ENCODE peak calls at places on chromosome 10, in seven cellular contexts. E, C, H, A, J, O and B are unnamed samples.

GRCh38 chr10:6228647-6229046 is 25.9 kb downstream of the PFKFB3 start:
- DNase-seq in J (no peak), A (no peak), C (no peak), E (no peak), H (no peak), O (no peak), B (no peak)

GRCh38 chr10:32459072-32459703 is 13.2 kb downstream of the CCDC7 start:
- DNase-seq in A (no peak), C (no peak), E (no peak), J (no peak), H (no peak), O (no peak), B (no peak)

GRCh38 chr10:97737770-97738265 is 890 bp downstream of the ZFYVE27 start:
- DNase-seq in C (no peak), J (no peak), A (no peak), H (no peak), O (peak; percentile 20), E (no peak), B (no peak)

GRCh38 chr10:485776-486572 is 203.5 kb downstream of the DIP2C start:
- DNase-seq in H (no peak), C (no peak), J (peak; percentile 35), A (no peak), O (no peak), E (no peak), B (peak; percentile 78)

GRCh38 chr10:114245128-114245791 is 6.2 kb downstream of the VWA2 start:
- DNase-seq in H (no peak), O (no peak), E (no peak), A (no peak), J (no peak), C (peak; percentile 72), B (peak; percentile 42)

GRCh38 chr10:5620966-5621365 is 45.4 kb downstream of the ASB13 start:
- DNase-seq in J (no peak), H (no peak), E (no peak), A (no peak), O (no peak), C (no peak), B (no peak)

GRCh38 chr10:8174762-8175161 is 120.3 kb downstream of the GATA3 start:
- DNase-seq in J (no peak), H (no peak), A (no peak), O (no peak), C (no peak), E (no peak), B (peak; percentile 67)

GRCh38 chr10:96586419-96587254 is at the start of gene TM9SF3:
- DNase-seq in O (peak; percentile 95), A (peak; percentile 95), J (peak; percentile 86), C (peak; percentile 93), E (peak; percentile 70), H (peak; percentile 87), B (peak; percentile 88)

GRCh38 chr10:25875555-25876165 is 58.4 kb upstream of the MYO3A start:
- DNase-seq in O (peak; percentile 63), A (peak; percentile 75), C (peak; percentile 29), E (no peak), H (peak; percentile 56), J (peak; percentile 89), B (peak; percentile 42)

GRCh38 chr10:29731760-29732159 is 97.0 kb upstream of the SVIL start:
- DNase-seq in H (no peak), C (no peak), E (no peak), A (peak; percentile 25), J (no peak), O (no peak), B (no peak)

GRCh38 chr10:116120688-116121087 is 152.3 kb downstream of the GFRA1 start:
- DNase-seq in E (no peak), A (no peak), O (peak; percentile 25), J (peak; percentile 91), C (no peak), H (no peak), B (no peak)

GRCh38 chr10:31011017-31011659 is 20.5 kb downstream of the ZNF438 start:
- DNase-seq in E (no peak), J (no peak), H (no peak), A (no peak), O (no peak), C (no peak), B (no peak)

GRCh38 chr10:127904311-127904710 is 2.6 kb upstream of the PTPRE start:
- DNase-seq in E (no peak), O (no peak), C (no peak), J (peak; percentile 2), H (no peak), A (no peak), B (no peak)

GRCh38 chr10:119688033-119688508 is 36.9 kb downstream of the BAG3 start:
- DNase-seq in A (no peak), O (peak; percentile 46), C (no peak), H (no peak), J (no peak), E (no peak), B (no peak)

GRCh38 chr10:131726460-131726861 is 174.3 kb upstream of the PPP2R2D start:
- DNase-seq in O (no peak), H (peak; percentile 38), J (no peak), C (peak; percentile 32), E (no peak), A (no peak), B (peak; percentile 58)

GRCh38 chr10:122368502-122369254 is 5.8 kb upstream of the PLEKHA1 start:
- DNase-seq in E (no peak), A (no peak), C (no peak), J (no peak), O (no peak), H (no peak), B (no peak)

GRCh38 chr10:61475449-61475873 is 22.3 kb upstream of the TMEM26 start:
- DNase-seq in E (no peak), A (no peak), C (no peak), O (no peak), H (no peak), J (no peak), B (no peak)

GRCh38 chr10:124649209-124649608 is 95.0 kb downstream of the FAM53B start:
- DNase-seq in C (no peak), J (no peak), A (no peak), H (no peak), E (no peak), O (peak; percentile 72), B (no peak)

GRCh38 chr10:44809652-44810051 is 101.5 kb upstream of the TMEM72 start:
- DNase-seq in H (no peak), E (no peak), C (no peak), A (no peak), O (peak; percentile 12), J (no peak), B (no peak)

GRCh38 chr10:103054621-103055020 is 136.5 kb downstream of the CNNM2 start:
- DNase-seq in E (no peak), C (no peak), H (no peak), O (no peak), A (no peak), J (no peak), B (no peak)

GRCh38 chr10:10798021-10798420 is 219.7 kb upstream of the CELF2 start:
- DNase-seq in H (no peak), J (no peak), E (no peak), C (no peak), O (no peak), A (no peak), B (no peak)

GRCh38 chr10:10796774-10797415 is 220.8 kb upstream of the CELF2 start:
- DNase-seq in C (no peak), E (no peak), A (no peak), O (no peak), H (no peak), J (no peak), B (no peak)

GRCh38 chr10:10796061-10796773 is 221.5 kb upstream of the CELF2 start:
- DNase-seq in C (no peak), J (no peak), A (no peak), H (no peak), O (no peak), E (no peak), B (no peak)

GRCh38 chr10:10797467-10797866 is 220.2 kb upstream of the CELF2 start:
- DNase-seq in O (no peak), E (no peak), H (no peak), C (no peak), J (no peak), A (no peak), B (no peak)

GRCh38 chr10:10798543-10799192 is 219.0 kb upstream of the CELF2 start:
- DNase-seq in E (no peak), H (no peak), J (peak; percentile 61), A (no peak), C (no peak), O (no peak), B (no peak)
- TF ChIP-seq POLR2A in E (no peak), H (no peak), J (no peak), A (no peak), C (no peak), O (no peak), B (no peak)

GRCh38 chr10:79052311-79053080 is 16.3 kb upstream of the ZMIZ1 start:
- DNase-seq in H (no peak), J (no peak), O (no peak), E (no peak), A (no peak), C (no peak), B (no peak)
- TF ChIP-seq POLR2A in H (no peak), J (no peak), O (no peak), E (no peak), A (no peak), C (no peak), B (no peak)

GRCh38 chr10:37301271-37301670 is 175.9 kb downstream of the ANKRD30A start:
- DNase-seq in O (no peak), C (no peak), H (no peak), J (no peak), A (no peak), E (no peak), B (no peak)

DNA sequence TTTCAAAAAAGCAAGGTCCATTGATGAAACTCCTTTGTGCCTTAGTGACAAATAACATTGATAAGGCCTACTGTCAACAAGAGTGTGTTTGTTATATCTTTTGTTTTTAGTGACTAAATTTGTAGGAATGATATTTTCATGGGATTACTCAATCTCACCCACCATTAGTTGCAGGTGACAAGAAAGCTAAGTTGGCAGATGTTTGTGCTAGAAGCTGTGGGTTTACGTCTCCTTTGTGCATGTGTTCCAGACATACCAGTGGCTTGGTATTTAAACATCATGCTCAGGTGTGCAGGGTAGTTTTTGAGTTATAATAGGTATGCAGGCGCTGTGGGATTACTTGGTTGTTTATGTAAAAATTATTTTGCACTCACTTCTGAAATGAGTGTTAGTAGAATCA is 178.6 kb downstream of the ANKRD30A start:
- DNase-seq in C (no peak), E (no peak), J (no peak), H (no peak), A (no peak), O (no peak), B (no peak)
- TF ChIP-seq POLR2A in C (no peak), E (no peak), J (no peak), H (no peak), A (no peak), O (no peak), B (no peak)

GRCh38 chr10:91406322-91406721 is 3.8 kb upstream of the HECTD2 start:
- DNase-seq in E (no peak), A (no peak), O (no peak), J (no peak), H (no peak), C (no peak), B (no peak)

GRCh38 chr10:91412688-91413087 is 2.5 kb downstream of the HECTD2 start:
- DNase-seq in E (no peak), H (no peak), C (no peak), A (no peak), J (no peak), O (no peak), B (no peak)

GRCh38 chr10:91409069-91409868 is 875 bp upstream of the HECTD2 start:
- DNase-seq in J (no peak), C (peak; percentile 87), E (peak; percentile 18), H (peak; percentile 49), O (peak; percentile 76), A (peak; percentile 77), B (peak; percentile 81)

GRCh38 chr10:91410638-91411367 is 659 bp downstream of the HECTD2 start:
- DNase-seq in C (peak; percentile 37), J (no peak), E (no peak), H (no peak), O (peak; percentile 9), A (no peak), B (no peak)

GRCh38 chr10:91409869-91410637 is at the start of gene HECTD2:
- DNase-seq in H (peak; percentile 50), J (peak; percentile 88), O (peak; percentile 88), A (peak; percentile 84), E (peak; percentile 35), C (peak; percentile 75), B (peak; percentile 49)
- TF ChIP-seq POLR2A in H (peak; percentile 52), J (peak; percentile 96), O (no peak), A (peak; percentile 50), E (peak; percentile 48), C (no peak), B (peak; percentile 8)